ENCODE peak calls at places on chromosomes 3 and 15, in four cellular contexts. One of them, this sample, is unnamed.

GRCh38 chr15:78103406-78104118 is 11.2 kb downstream of the SH2D7 start:
- DNase-seq in IMR-90: no peak
- DNase-seq in suprapubic skin: no peak
- DNase-seq in HL-60: peak; percentile 52
- DNase-seq in this sample: no peak

GRCh38 chr3:100984257-100984772 is 8.9 kb downstream of the ABI3BP start:
- DNase-seq in IMR-90: no peak
- DNase-seq in suprapubic skin: no peak
- DNase-seq in HL-60: no peak
- DNase-seq in this sample: no peak

GRCh38 chr3:134606033-134607025 is 44.5 kb downstream of the KY start:
- DNase-seq in IMR-90: no peak
- DNase-seq in suprapubic skin: no peak
- DNase-seq in HL-60: peak; percentile 86
- DNase-seq in this sample: no peak

GRCh38 chr15:25982736-25983135 is 119.6 kb upstream of the ATP10A start:
- DNase-seq in IMR-90: no peak
- DNase-seq in suprapubic skin: no peak
- DNase-seq in HL-60: no peak
- DNase-seq in this sample: no peak

GRCh38 chr3:141444586-141445285 is 42.1 kb upstream of the RASA2 start:
- DNase-seq in IMR-90: no peak
- DNase-seq in suprapubic skin: no peak
- DNase-seq in HL-60: no peak
- DNase-seq in this sample: peak; percentile 72

GRCh38 chr3:153331676-153332075 is 169.7 kb downstream of the RAP2B start:
- DNase-seq in IMR-90: no peak
- DNase-seq in suprapubic skin: no peak
- DNase-seq in HL-60: no peak
- DNase-seq in this sample: no peak

GRCh38 chr3:169658311-169658931 is 5.1 kb downstream of the MECOM start:
- DNase-seq in IMR-90: peak; percentile 35
- DNase-seq in suprapubic skin: no peak
- DNase-seq in HL-60: no peak
- DNase-seq in this sample: no peak

GRCh38 chr3:131454501-131454900 is 48.3 kb downstream of the MRPL3 start:
- DNase-seq in IMR-90: peak; percentile 66
- DNase-seq in suprapubic skin: no peak
- DNase-seq in HL-60: no peak
- DNase-seq in this sample: peak; percentile 45

GRCh38 chr15:73127302-73127936 is 75.2 kb downstream of the NEO1 start:
- DNase-seq in IMR-90: peak; percentile 30
- DNase-seq in suprapubic skin: no peak
- DNase-seq in HL-60: peak; percentile 8
- DNase-seq in this sample: peak; percentile 21

GRCh38 chr3:107241217-107241616 is 136.0 kb upstream of the CCDC54 start:
- DNase-seq in IMR-90: no peak
- DNase-seq in suprapubic skin: no peak
- DNase-seq in HL-60: no peak
- DNase-seq in this sample: peak; percentile 60

GRCh38 chr3:13018561-13019242 is 54.5 kb downstream of the IQSEC1 start:
- DNase-seq in IMR-90: no peak
- DNase-seq in suprapubic skin: no peak
- DNase-seq in HL-60: no peak
- DNase-seq in this sample: no peak

GRCh38 chr15:71725215-71725955 is 85.0 kb upstream of the NR2E3 start:
- DNase-seq in IMR-90: peak; percentile 80
- DNase-seq in suprapubic skin: no peak
- DNase-seq in HL-60: no peak
- DNase-seq in this sample: peak; percentile 64

GRCh38 chr3:116267139-116267538 is 178.1 kb downstream of the LSAMP start:
- DNase-seq in IMR-90: no peak
- DNase-seq in suprapubic skin: no peak
- DNase-seq in HL-60: no peak
- DNase-seq in this sample: no peak

GRCh38 chr3:189995129-189995528 is 125.6 kb downstream of the P3H2 start:
- DNase-seq in IMR-90: peak; percentile 42
- DNase-seq in suprapubic skin: no peak
- DNase-seq in HL-60: no peak
- DNase-seq in this sample: peak; percentile 48

GRCh38 chr3:168341192-168341816 is 245.6 kb upstream of the GOLIM4 start:
- DNase-seq in IMR-90: peak; percentile 91
- DNase-seq in suprapubic skin: no peak
- DNase-seq in HL-60: no peak
- DNase-seq in this sample: peak; percentile 59

GRCh38 chr15:36658905-36659304 is 79.5 kb downstream of the CDIN1 start:
- DNase-seq in IMR-90: no peak
- DNase-seq in suprapubic skin: no peak
- DNase-seq in HL-60: no peak
- DNase-seq in this sample: no peak

GRCh38 chr3:113174806-113175490 is 36.4 kb upstream of the BOC start:
- DNase-seq in IMR-90: peak; percentile 58
- DNase-seq in suprapubic skin: no peak
- DNase-seq in HL-60: peak; percentile 10
- DNase-seq in this sample: peak; percentile 80

GRCh38 chr15:45588199-45588910 is 1.2 kb downstream of the BLOC1S6 start:
- DNase-seq in IMR-90: peak; percentile 41
- DNase-seq in suprapubic skin: no peak
- DNase-seq in HL-60: no peak
- DNase-seq in this sample: peak; percentile 62

GRCh38 chr3:117589454-117589853 is 879.9 kb downstream of the TUSC7 start:
- DNase-seq in IMR-90: no peak
- DNase-seq in suprapubic skin: no peak
- DNase-seq in HL-60: no peak
- DNase-seq in this sample: no peak

GRCh38 chr3:114565201-114565600 is 271.4 kb downstream of the TIGIT start:
- DNase-seq in IMR-90: no peak
- DNase-seq in suprapubic skin: peak; percentile 85
- DNase-seq in HL-60: no peak
- DNase-seq in this sample: peak; percentile 42

GRCh38 chr3:130539005-130539404 is 22.0 kb downstream of the COL6A6 start:
- DNase-seq in IMR-90: peak; percentile 17
- DNase-seq in suprapubic skin: no peak
- DNase-seq in HL-60: no peak
- DNase-seq in this sample: peak; percentile 51

GRCh38 chr3:195240171-195240701 is 30.7 kb downstream of the XXYLT1 start:
- DNase-seq in IMR-90: no peak
- DNase-seq in suprapubic skin: peak; percentile 81
- DNase-seq in HL-60: no peak
- DNase-seq in this sample: no peak

GRCh38 chr3:173993299-173993698 is 595.8 kb downstream of the NLGN1 start:
- DNase-seq in IMR-90: peak; percentile 58
- DNase-seq in suprapubic skin: no peak
- DNase-seq in HL-60: no peak
- DNase-seq in this sample: peak; percentile 42
- TF ChIP-seq CTCF in IMR-90: peak; percentile 47
- TF ChIP-seq CTCF in suprapubic skin: no peak
- TF ChIP-seq CTCF in HL-60: no peak
- TF ChIP-seq CTCF in this sample: peak; percentile 19

DNA sequence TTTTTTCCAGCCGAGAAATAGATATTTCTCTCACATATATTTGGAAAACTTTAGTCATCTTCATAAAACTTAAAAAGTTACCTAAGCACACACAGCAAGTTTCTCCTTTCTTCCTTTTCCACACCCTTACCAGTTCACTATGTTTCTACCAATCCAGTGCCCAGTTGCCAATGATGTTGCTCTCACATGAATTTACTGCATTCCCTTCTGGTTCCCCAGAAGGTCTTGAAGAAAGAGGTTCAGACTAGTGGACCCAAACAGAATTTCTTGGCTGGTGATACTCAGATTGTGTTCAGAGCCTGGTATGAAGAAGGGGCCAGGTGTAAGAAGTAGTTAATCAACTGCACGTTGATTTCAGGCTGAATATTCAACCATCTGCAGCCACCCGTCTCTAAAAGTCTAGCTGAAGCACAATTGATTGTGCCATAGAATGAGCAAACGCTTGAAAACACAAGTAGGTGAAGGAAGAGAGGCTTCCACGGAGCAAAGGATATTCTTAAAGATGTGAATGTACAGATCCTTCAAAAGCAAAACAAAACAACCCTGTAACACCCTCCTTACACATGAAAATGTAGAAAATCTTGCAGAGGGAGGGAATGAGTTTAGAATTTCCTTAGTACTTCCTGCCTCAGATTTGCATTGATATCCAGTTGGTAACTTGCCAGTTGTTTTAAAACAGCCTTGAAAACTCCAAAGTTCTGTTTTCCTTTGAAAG is 4.6 kb downstream of the RBMS3 start:
- DNase-seq in IMR-90: peak; percentile 33
- DNase-seq in suprapubic skin: no peak
- DNase-seq in HL-60: no peak
- DNase-seq in this sample: peak; percentile 60
- H3K4me3 ChIP-seq in IMR-90: peak overlapping the region; percentile 20
- H3K4me3 ChIP-seq in suprapubic skin: peak overlapping the region; percentile 58
- H3K4me3 ChIP-seq in HL-60: no peak overlapping the region
- H3K4me3 ChIP-seq in this sample: peak overlapping the region; percentile 50

GRCh38 chr3:46565607-46566039 is 479 bp downstream of the LRRC2 start:
- DNase-seq in IMR-90: peak; percentile 22
- DNase-seq in suprapubic skin: peak; percentile 77
- DNase-seq in HL-60: no peak
- DNase-seq in this sample: no peak
- TF ChIP-seq CTCF in IMR-90: no peak
- TF ChIP-seq CTCF in suprapubic skin: no peak
- TF ChIP-seq CTCF in HL-60: no peak
- TF ChIP-seq CTCF in this sample: no peak

GRCh38 chr3:170908235-170909116 is at the start of gene EIF5A2:
- DNase-seq in IMR-90: peak; percentile 93
- DNase-seq in suprapubic skin: peak; percentile 97
- DNase-seq in HL-60: peak; percentile 95
- DNase-seq in this sample: peak; percentile 95
- H3K4me3 ChIP-seq in IMR-90: peak within 1 kb of the TSS; percentile 80
- H3K4me3 ChIP-seq in suprapubic skin: peak within 1 kb of the TSS; percentile 66
- H3K4me3 ChIP-seq in HL-60: peak within 1 kb of the TSS; percentile 68
- H3K4me3 ChIP-seq in this sample: peak within 1 kb of the TSS; percentile 80

This sample was measured in fibroblast of villous mesenchyme.